ENCODE peak calls at places on chromosomes 6 and 20, in ten cellular contexts. One of them, this sample, is unnamed. For H3K27me3, the result is how much of the 10 kb centered on the place peaks cover.

GRCh38 chr6:166927240-166927941 is 29.0 kb downstream of the RNASET2 start:
- DNase-seq in CD8-positive, alpha-beta memory T cell: no peak
- DNase-seq in adrenal gland: no peak
- DNase-seq in stomach: no peak
- DNase-seq in fibroblast of lung: no peak
- DNase-seq in CD4-positive, alpha-beta T cell: no peak
- DNase-seq in spleen: peak
- DNase-seq in pancreas: no peak
- DNase-seq in effector memory CD4-positive, alpha-beta T cell: no peak
- DNase-seq in CD4-positive, alpha-beta memory T cell: no peak
- DNase-seq in this sample: peak

GRCh38 chr20:62269871-62270270 is 31.6 kb downstream of the OSBPL2 start:
- DNase-seq in CD8-positive, alpha-beta memory T cell: no peak
- DNase-seq in adrenal gland: peak
- DNase-seq in stomach: no peak
- DNase-seq in fibroblast of lung: no peak
- DNase-seq in CD4-positive, alpha-beta T cell: no peak
- DNase-seq in spleen: no peak
- DNase-seq in pancreas: no peak
- DNase-seq in effector memory CD4-positive, alpha-beta T cell: no peak
- DNase-seq in CD4-positive, alpha-beta memory T cell: no peak
- DNase-seq in this sample: no peak

GRCh38 chr6:24394777-24395437 is 7.8 kb upstream of the MRS2 start:
- DNase-seq in CD8-positive, alpha-beta memory T cell: no peak
- DNase-seq in adrenal gland: no peak
- DNase-seq in stomach: no peak
- DNase-seq in fibroblast of lung: peak
- DNase-seq in CD4-positive, alpha-beta T cell: no peak
- DNase-seq in spleen: no peak
- DNase-seq in pancreas: no peak
- DNase-seq in effector memory CD4-positive, alpha-beta T cell: no peak
- DNase-seq in CD4-positive, alpha-beta memory T cell: no peak
- DNase-seq in this sample: no peak

GRCh38 chr6:74596586-74596985 is 609.3 kb downstream of the COL12A1 start:
- DNase-seq in CD8-positive, alpha-beta memory T cell: no peak
- DNase-seq in adrenal gland: no peak
- DNase-seq in stomach: no peak
- DNase-seq in fibroblast of lung: peak
- DNase-seq in CD4-positive, alpha-beta T cell: no peak
- DNase-seq in spleen: no peak
- DNase-seq in pancreas: no peak
- DNase-seq in effector memory CD4-positive, alpha-beta T cell: no peak
- DNase-seq in CD4-positive, alpha-beta memory T cell: no peak
- DNase-seq in this sample: no peak

GRCh38 chr6:155247618-155248017 is 16.2 kb upstream of the CLDN20 start:
- DNase-seq in CD8-positive, alpha-beta memory T cell: no peak
- DNase-seq in adrenal gland: no peak
- DNase-seq in stomach: no peak
- DNase-seq in fibroblast of lung: peak
- DNase-seq in CD4-positive, alpha-beta T cell: no peak
- DNase-seq in spleen: no peak
- DNase-seq in pancreas: no peak
- DNase-seq in effector memory CD4-positive, alpha-beta T cell: no peak
- DNase-seq in CD4-positive, alpha-beta memory T cell: no peak
- DNase-seq in this sample: no peak

GRCh38 chr6:81228912-81229540 is 523.5 kb downstream of the TENT5A start:
- DNase-seq in CD8-positive, alpha-beta memory T cell: no peak
- DNase-seq in adrenal gland: no peak
- DNase-seq in stomach: no peak
- DNase-seq in fibroblast of lung: peak
- DNase-seq in CD4-positive, alpha-beta T cell: no peak
- DNase-seq in spleen: no peak
- DNase-seq in pancreas: no peak
- DNase-seq in effector memory CD4-positive, alpha-beta T cell: no peak
- DNase-seq in CD4-positive, alpha-beta memory T cell: no peak
- DNase-seq in this sample: no peak

GRCh38 chr20:31956556-31957220 is 4.8 kb upstream of the PDRG1 start:
- DNase-seq in CD8-positive, alpha-beta memory T cell: no peak
- DNase-seq in adrenal gland: no peak
- DNase-seq in stomach: no peak
- DNase-seq in fibroblast of lung: no peak
- DNase-seq in CD4-positive, alpha-beta T cell: no peak
- DNase-seq in spleen: no peak
- DNase-seq in pancreas: no peak
- DNase-seq in effector memory CD4-positive, alpha-beta T cell: no peak
- DNase-seq in CD4-positive, alpha-beta memory T cell: no peak
- DNase-seq in this sample: no peak

GRCh38 chr6:159134701-159135364 is 34.4 kb upstream of the FNDC1 start:
- DNase-seq in CD8-positive, alpha-beta memory T cell: peak
- DNase-seq in adrenal gland: peak
- DNase-seq in stomach: peak
- DNase-seq in fibroblast of lung: peak
- DNase-seq in CD4-positive, alpha-beta T cell: peak
- DNase-seq in spleen: no peak
- DNase-seq in pancreas: peak
- DNase-seq in effector memory CD4-positive, alpha-beta T cell: peak
- DNase-seq in CD4-positive, alpha-beta memory T cell: peak
- DNase-seq in this sample: peak

DNA sequence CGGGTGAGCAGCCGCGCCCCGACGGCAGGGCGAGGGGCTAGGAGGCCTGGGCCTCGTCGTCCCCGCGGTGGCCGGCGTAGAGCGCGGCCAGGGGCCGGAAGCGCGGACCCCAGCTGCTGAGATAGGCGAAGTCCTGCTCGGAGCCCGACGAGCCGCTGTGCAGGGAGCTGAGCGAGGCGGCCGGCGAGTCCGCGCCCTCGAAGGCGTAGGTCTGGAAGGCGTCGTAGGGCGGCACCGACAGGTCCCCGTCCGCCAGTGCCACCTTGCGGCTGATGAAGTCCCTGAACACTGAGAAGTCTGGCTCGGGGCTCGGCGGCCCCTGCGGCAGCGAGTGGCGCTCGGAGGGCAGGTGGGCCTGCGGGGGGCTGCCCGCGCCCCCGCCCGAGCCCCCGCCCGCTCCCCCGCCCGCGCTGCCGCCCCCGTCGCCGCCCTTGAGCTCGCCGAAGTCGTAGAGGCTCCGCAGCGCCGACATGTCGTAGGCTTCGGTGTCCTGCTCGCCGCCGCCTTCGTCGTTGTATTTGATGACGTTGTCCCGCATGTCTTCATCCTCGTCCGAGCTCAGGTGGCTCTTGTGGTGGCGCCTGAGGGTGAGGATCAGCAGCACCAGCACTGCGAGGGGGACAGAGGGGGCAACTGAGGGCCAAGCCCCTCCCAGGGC is 56.5 kb downstream of the CD40 start:
- DNase-seq in CD8-positive, alpha-beta memory T cell: peak
- DNase-seq in adrenal gland: peak
- DNase-seq in stomach: peak
- DNase-seq in fibroblast of lung: peak
- DNase-seq in CD4-positive, alpha-beta T cell: peak
- DNase-seq in spleen: peak
- DNase-seq in pancreas: peak
- DNase-seq in effector memory CD4-positive, alpha-beta T cell: peak
- DNase-seq in CD4-positive, alpha-beta memory T cell: peak
- DNase-seq in this sample: peak
- H3K27me3 ChIP-seq in CD8-positive, alpha-beta memory T cell: under half
- H3K27me3 ChIP-seq in adrenal gland: under half
- H3K27me3 ChIP-seq in stomach: under half
- H3K27me3 ChIP-seq in fibroblast of lung: under half
- H3K27me3 ChIP-seq in CD4-positive, alpha-beta T cell: under half
- H3K27me3 ChIP-seq in spleen: under half
- H3K27me3 ChIP-seq in pancreas: under half
- H3K27me3 ChIP-seq in effector memory CD4-positive, alpha-beta T cell: under half
- H3K27me3 ChIP-seq in CD4-positive, alpha-beta memory T cell: under half
- H3K27me3 ChIP-seq in this sample: half or more

GRCh38 chr6:34491091-34491430 is 25.2 kb downstream of the PACSIN1 start:
- DNase-seq in CD8-positive, alpha-beta memory T cell: no peak
- DNase-seq in adrenal gland: no peak
- DNase-seq in stomach: no peak
- DNase-seq in fibroblast of lung: peak
- DNase-seq in CD4-positive, alpha-beta T cell: no peak
- DNase-seq in spleen: peak
- DNase-seq in pancreas: peak
- DNase-seq in effector memory CD4-positive, alpha-beta T cell: no peak
- DNase-seq in CD4-positive, alpha-beta memory T cell: no peak
- DNase-seq in this sample: no peak

GRCh38 chr6:34493344-34493743 is 27.5 kb downstream of the PACSIN1 start:
- DNase-seq in CD8-positive, alpha-beta memory T cell: no peak
- DNase-seq in adrenal gland: no peak
- DNase-seq in stomach: no peak
- DNase-seq in fibroblast of lung: no peak
- DNase-seq in CD4-positive, alpha-beta T cell: no peak
- DNase-seq in spleen: no peak
- DNase-seq in pancreas: no peak
- DNase-seq in effector memory CD4-positive, alpha-beta T cell: no peak
- DNase-seq in CD4-positive, alpha-beta memory T cell: no peak
- DNase-seq in this sample: no peak

GRCh38 chr6:34487536-34487935 is 21.7 kb downstream of the PACSIN1 start:
- DNase-seq in CD8-positive, alpha-beta memory T cell: no peak
- DNase-seq in adrenal gland: no peak
- DNase-seq in stomach: no peak
- DNase-seq in fibroblast of lung: no peak
- DNase-seq in CD4-positive, alpha-beta T cell: no peak
- DNase-seq in spleen: peak
- DNase-seq in pancreas: peak
- DNase-seq in effector memory CD4-positive, alpha-beta T cell: no peak
- DNase-seq in CD4-positive, alpha-beta memory T cell: no peak
- DNase-seq in this sample: no peak

GRCh38 chr6:34489229-34489805 is 23.4 kb downstream of the PACSIN1 start:
- DNase-seq in CD8-positive, alpha-beta memory T cell: no peak
- DNase-seq in adrenal gland: no peak
- DNase-seq in stomach: no peak
- DNase-seq in fibroblast of lung: peak
- DNase-seq in CD4-positive, alpha-beta T cell: no peak
- DNase-seq in spleen: peak
- DNase-seq in pancreas: peak
- DNase-seq in effector memory CD4-positive, alpha-beta T cell: no peak
- DNase-seq in CD4-positive, alpha-beta memory T cell: no peak
- DNase-seq in this sample: no peak

DNA sequence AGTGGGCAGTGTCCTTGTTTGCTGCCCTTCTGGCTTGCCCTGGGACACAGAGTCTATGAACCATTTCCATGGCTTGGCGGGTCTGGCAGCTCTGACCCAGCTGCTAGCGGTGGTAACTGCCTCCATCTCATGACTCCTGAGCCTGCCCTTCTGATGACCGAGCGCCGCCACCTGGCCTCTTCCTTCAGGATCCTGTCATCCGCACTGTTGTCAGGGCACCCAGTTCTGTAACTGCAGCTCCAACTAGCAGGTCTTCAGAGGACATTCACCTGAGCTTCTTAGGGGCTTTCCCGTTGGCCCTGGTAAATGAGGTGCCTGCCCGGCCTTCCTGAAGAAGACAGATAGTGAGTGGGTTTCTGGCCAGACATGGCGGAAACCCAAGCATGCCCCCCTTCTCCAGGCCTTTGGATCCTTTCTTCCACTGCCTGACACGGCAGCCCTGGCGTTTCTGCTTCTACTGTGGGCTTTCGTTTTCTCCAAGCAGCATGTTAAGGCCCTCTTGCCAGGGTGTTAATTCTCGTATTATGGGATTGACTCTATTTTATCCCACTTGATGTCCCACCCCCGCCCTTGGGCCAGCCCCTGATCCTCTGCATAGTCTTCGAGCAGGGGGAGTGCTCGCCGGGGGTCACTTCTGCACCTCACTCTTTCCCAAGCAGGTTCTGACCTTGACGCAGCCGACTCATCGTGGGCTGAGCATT is 24.7 kb downstream of the PACSIN1 start:
- DNase-seq in CD8-positive, alpha-beta memory T cell: no peak
- DNase-seq in adrenal gland: no peak
- DNase-seq in stomach: no peak
- DNase-seq in fibroblast of lung: no peak
- DNase-seq in CD4-positive, alpha-beta T cell: no peak
- DNase-seq in spleen: peak
- DNase-seq in pancreas: peak
- DNase-seq in effector memory CD4-positive, alpha-beta T cell: no peak
- DNase-seq in CD4-positive, alpha-beta memory T cell: no peak
- DNase-seq in this sample: no peak
- H3K27me3 ChIP-seq in CD8-positive, alpha-beta memory T cell: under half
- H3K27me3 ChIP-seq in adrenal gland: under half
- H3K27me3 ChIP-seq in stomach: under half
- H3K27me3 ChIP-seq in fibroblast of lung: under half
- H3K27me3 ChIP-seq in CD4-positive, alpha-beta T cell: under half
- H3K27me3 ChIP-seq in spleen: under half
- H3K27me3 ChIP-seq in pancreas: under half
- H3K27me3 ChIP-seq in effector memory CD4-positive, alpha-beta T cell: under half
- H3K27me3 ChIP-seq in CD4-positive, alpha-beta memory T cell: under half
- H3K27me3 ChIP-seq in this sample: under half

DNA sequence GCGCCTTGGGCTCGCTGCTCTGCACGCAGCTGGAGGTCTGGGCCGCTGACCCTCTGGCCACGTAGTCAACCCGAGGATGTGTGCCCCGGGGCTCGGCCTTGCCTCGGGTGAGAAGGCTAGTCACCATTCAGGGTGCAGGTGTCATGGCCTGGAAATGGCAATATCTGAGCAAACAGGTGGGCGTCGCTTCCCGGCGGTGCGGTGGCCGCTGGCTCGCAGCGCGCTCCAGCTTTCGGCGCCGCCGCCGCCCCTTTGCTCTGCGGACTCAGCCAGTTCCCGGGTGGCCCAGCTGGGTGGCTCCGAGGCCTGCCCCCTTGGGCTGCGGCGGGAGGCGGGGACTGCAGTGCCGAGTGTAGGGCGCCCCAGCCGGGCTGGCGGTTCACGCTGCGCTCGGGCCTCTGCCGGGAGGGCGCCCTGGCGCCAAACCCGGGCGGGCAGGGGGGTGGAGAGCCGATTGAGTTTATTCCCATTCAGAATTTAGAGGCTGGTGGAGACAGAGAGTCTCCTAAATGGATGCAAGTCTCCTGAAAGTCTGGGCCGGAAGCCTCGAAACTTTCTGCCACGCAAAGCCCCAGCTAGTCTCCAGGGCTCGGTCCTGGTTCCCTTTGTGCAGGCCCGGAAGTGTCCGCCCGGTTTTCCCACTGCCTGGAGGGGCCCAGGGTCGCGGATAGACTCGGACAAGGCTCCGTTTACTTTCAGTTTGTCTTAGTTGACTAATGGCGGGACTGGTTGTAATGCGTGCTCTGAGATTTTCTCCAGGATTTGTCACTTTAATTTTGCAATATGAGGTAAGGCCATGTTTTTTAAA is 11.3 kb upstream of the TFAP2A start:
- DNase-seq in CD8-positive, alpha-beta memory T cell: no peak
- DNase-seq in adrenal gland: peak
- DNase-seq in stomach: peak
- DNase-seq in fibroblast of lung: peak
- DNase-seq in CD4-positive, alpha-beta T cell: no peak
- DNase-seq in spleen: no peak
- DNase-seq in pancreas: peak
- DNase-seq in effector memory CD4-positive, alpha-beta T cell: no peak
- DNase-seq in CD4-positive, alpha-beta memory T cell: no peak
- DNase-seq in this sample: no peak
- H3K27me3 ChIP-seq in CD8-positive, alpha-beta memory T cell: half or more
- H3K27me3 ChIP-seq in adrenal gland: half or more
- H3K27me3 ChIP-seq in stomach: under half
- H3K27me3 ChIP-seq in fibroblast of lung: under half
- H3K27me3 ChIP-seq in CD4-positive, alpha-beta T cell: half or more
- H3K27me3 ChIP-seq in spleen: half or more
- H3K27me3 ChIP-seq in pancreas: under half
- H3K27me3 ChIP-seq in effector memory CD4-positive, alpha-beta T cell: under half
- H3K27me3 ChIP-seq in CD4-positive, alpha-beta memory T cell: under half
- H3K27me3 ChIP-seq in this sample: under half

DNA sequence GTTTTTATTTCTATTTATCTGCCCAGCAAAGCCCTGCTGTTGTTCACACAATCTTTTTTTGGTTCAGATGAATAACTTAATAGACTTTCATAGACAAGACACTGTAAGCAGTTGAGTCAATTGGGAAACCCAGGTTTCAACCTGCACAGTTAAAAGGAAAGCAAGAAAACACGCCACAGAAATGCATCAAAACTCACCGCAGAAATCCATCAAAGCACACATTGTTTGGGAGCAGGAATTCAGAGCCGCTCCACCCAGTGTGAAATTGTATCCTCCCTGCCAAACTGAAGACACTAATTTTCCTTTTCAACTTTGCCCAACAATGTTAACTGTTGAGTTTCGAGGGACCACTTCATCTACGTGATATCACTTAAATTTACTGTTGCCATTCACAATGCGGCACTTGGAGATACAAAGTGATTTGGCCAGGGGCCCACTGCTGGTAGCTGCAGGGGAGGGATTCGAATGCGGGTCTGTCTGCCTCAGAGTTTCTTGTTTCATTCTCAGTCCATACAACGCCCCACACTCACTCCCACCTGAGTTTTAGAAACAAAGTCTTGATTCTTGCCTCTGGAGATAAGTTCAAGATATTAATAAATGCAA is 92.6 kb downstream of the DACT2 start:
- DNase-seq in CD8-positive, alpha-beta memory T cell: no peak
- DNase-seq in adrenal gland: no peak
- DNase-seq in stomach: no peak
- DNase-seq in fibroblast of lung: no peak
- DNase-seq in CD4-positive, alpha-beta T cell: no peak
- DNase-seq in spleen: no peak
- DNase-seq in pancreas: no peak
- DNase-seq in effector memory CD4-positive, alpha-beta T cell: no peak
- DNase-seq in CD4-positive, alpha-beta memory T cell: no peak
- DNase-seq in this sample: no peak
- H3K27me3 ChIP-seq in CD8-positive, alpha-beta memory T cell: under half
- H3K27me3 ChIP-seq in adrenal gland: under half
- H3K27me3 ChIP-seq in stomach: under half
- H3K27me3 ChIP-seq in fibroblast of lung: under half
- H3K27me3 ChIP-seq in CD4-positive, alpha-beta T cell: under half
- H3K27me3 ChIP-seq in spleen: under half
- H3K27me3 ChIP-seq in pancreas: under half
- H3K27me3 ChIP-seq in effector memory CD4-positive, alpha-beta T cell: under half
- H3K27me3 ChIP-seq in CD4-positive, alpha-beta memory T cell: under half
- H3K27me3 ChIP-seq in this sample: half or more

This sample was measured in heart right ventricle.